ENCODE peak calls at places on chromosomes 2 and 18, in five cellular contexts. S is neural crest cell, P is NCI-H2029 treated with DMSO at 0.1 percent for 48 hours, R is C1 segment of cervical spinal cord, J is endothelial cell. K is an unnamed sample.
A peak's percentile ranks its signal among the peaks of the same experiment; 100 is the strongest.

GRCh38 chr18:31636387-31636786 is 44.7 kb downstream of the TTR start:
- DNase-seq in S (no peak), P (no peak), R (no peak), J (no peak), K (no peak)

GRCh38 chr2:192195548-192196418 is 1.1 kb upstream of the TMEFF2 start:
- DNase-seq in S (peak; percentile 26), P (no peak), R (peak; percentile 67), J (peak; percentile 25), K (no peak)

GRCh38 chr18:6219116-6219717 is 195.5 kb downstream of the L3MBTL4 start:
- DNase-seq in S (peak; percentile 71), P (no peak), R (peak; percentile 19), J (peak; percentile 77), K (peak; percentile 29)

GRCh38 chr18:49177071-49177470 is 226.3 kb upstream of the SMAD7 start:
- DNase-seq in S (no peak), P (no peak), R (no peak), J (no peak), K (peak; percentile 28)

GRCh38 chr18:56269958-56270357 is 368.4 kb downstream of the TXNL1 start:
- DNase-seq in S (no peak), P (no peak), R (no peak), J (no peak), K (no peak)

GRCh38 chr2:237983922-237984321 is 17.1 kb downstream of the UBE2F start:
- DNase-seq in S (no peak), P (no peak), R (no peak), J (no peak), K (no peak)

GRCh38 chr2:234483568-234484251 is 13.2 kb downstream of the ARL4C start:
- DNase-seq in S (no peak), P (no peak), R (no peak), J (peak; percentile 11), K (peak; percentile 95)

GRCh38 chr2:31434911-31435310 is 20.4 kb upstream of the XDH start:
- DNase-seq in S (no peak), P (no peak), R (no peak), J (no peak), K (no peak)

GRCh38 chr18:24271381-24272331 is 126.0 kb downstream of the OSBPL1A start:
- DNase-seq in S (peak; percentile 67), P (peak; percentile 2), R (peak; percentile 81), J (peak; percentile 73), K (no peak)

GRCh38 chr2:218082586-218083351 is 13.7 kb downstream of the RUFY4 start:
- DNase-seq in S (no peak), P (no peak), R (no peak), J (no peak), K (no peak)

GRCh38 chr2:183530333-183530901 is 406.2 kb downstream of the NUP35 start:
- DNase-seq in S (no peak), P (no peak), R (no peak), J (no peak), K (no peak)

GRCh38 chr2:101418704-101419663 is 31.7 kb upstream of the CREG2 start:
- DNase-seq in S (peak; percentile 51), P (peak; percentile 23), R (no peak), J (peak; percentile 62), K (peak; percentile 67)

GRCh38 chr2:79638410-79638809 is 125.6 kb downstream of the CTNNA2 start:
- DNase-seq in S (no peak), P (no peak), R (no peak), J (no peak), K (no peak)

GRCh38 chr2:165499131-165499530 is 29.6 kb downstream of the CSRNP3 start:
- DNase-seq in S (no peak), P (no peak), R (no peak), J (no peak), K (no peak)

GRCh38 chr18:37248281-37248680 is 317.3 kb downstream of the CELF4 start:
- DNase-seq in S (no peak), P (no peak), R (no peak), J (no peak), K (no peak)

GRCh38 chr18:74625157-74625556 is 27.5 kb downstream of the ZNF407 start:
- DNase-seq in S (no peak), P (no peak), R (no peak), J (no peak), K (no peak)

GRCh38 chr2:7838636-7839035 is 843.2 kb upstream of the ID2 start:
- DNase-seq in S (no peak), P (no peak), R (no peak), J (no peak), K (no peak)

GRCh38 chr18:13427354-13427753 is 208.8 kb downstream of the LDLRAD4 start:
- DNase-seq in S (no peak), P (no peak), R (no peak), J (peak; percentile 22), K (no peak)